ENCODE peak calls at places on chromosomes 3 and 15, in four cellular contexts. V is cardiac muscle cell, R is WTC11, W is fibroblast of lung. Q is an unnamed sample.

GRCh38 chr3:11532865-11533490 is 110.7 kb downstream of the VGLL4 start:
- DNase-seq in R (no peak), V (no peak), W (peak), Q (no peak)

GRCh38 chr3:143973352-143974021 is 1.9 kb downstream of the DIPK2A start:
- DNase-seq in W (peak), R (no peak), V (peak), Q (peak)

GRCh38 chr15:69074843-69075224 is 60.3 kb downstream of the NOX5 start:
- DNase-seq in W (peak), R (no peak), V (peak), Q (no peak)

GRCh38 chr3:147651107-147651506 is 241.9 kb downstream of the ZIC1 start:
- DNase-seq in R (no peak), W (peak), V (peak), Q (no peak)

GRCh38 chr3:71312461-71312860 is 271.1 kb downstream of the FOXP1 start:
- DNase-seq in R (no peak), V (no peak), W (no peak), Q (no peak)

GRCh38 chr3:156535162-156535627 is 19.7 kb downstream of the SSR3 start:
- DNase-seq in W (peak), R (no peak), V (peak), Q (peak)

GRCh38 chr3:191952609-191953008 is 491.6 kb downstream of the PYDC2 start:
- DNase-seq in R (no peak), W (no peak), V (no peak), Q (no peak)

GRCh38 chr15:76336254-76337046 is at the start of gene ISL2:
- DNase-seq in R (peak), V (peak), W (peak), Q (no peak)

GRCh38 chr3:38989932-38990510 is 61.7 kb downstream of the SCN11A start:
- DNase-seq in W (no peak), V (no peak), R (no peak), Q (no peak)

GRCh38 chr3:107846282-107846852 is 244.5 kb downstream of the CD47 start:
- DNase-seq in R (peak), V (peak), W (peak), Q (peak)

GRCh38 chr15:37004981-37005735 is 95.2 kb downstream of the MEIS2 start:
- DNase-seq in R (no peak), V (no peak), W (no peak), Q (no peak)

GRCh38 chr3:13073042-13073906 is at the start of gene IQSEC1:
- DNase-seq in R (peak), V (peak), W (peak), Q (peak)

GRCh38 chr15:58520936-58521292 is 89.1 kb downstream of the LIPC start:
- DNase-seq in V (no peak), R (no peak), W (no peak), Q (no peak)

GRCh38 chr15:31498329-31498728 is 171.7 kb downstream of the KLF13 start:
- DNase-seq in W (no peak), V (no peak), R (no peak), Q (no peak)

GRCh38 chr3:139427283-139428060 is 38.0 kb upstream of the COPB2 start:
- DNase-seq in W (peak), R (no peak), V (peak), Q (no peak)

GRCh38 chr3:49205154-49205788 is 33.9 kb downstream of the KLHDC8B start:
- DNase-seq in W (no peak), V (no peak), R (no peak), Q (no peak)
- TF ChIP-seq CTCF in W (no peak), V (no peak), R (no peak), Q (no peak)

GRCh38 chr3:57464801-57465200 is 79.3 kb downstream of the DNAH12 start:
- DNase-seq in V (peak), W (peak), R (no peak), Q (no peak)
- TF ChIP-seq CTCF in V (peak), W (peak), R (no peak), Q (no peak)

GRCh38 chr3:114496874-114497273 is 203.0 kb downstream of the TIGIT start:
- DNase-seq in R (no peak), V (no peak), W (peak), Q (no peak)
- TF ChIP-seq CTCF in R (no peak), V (peak), W (peak), Q (no peak)

GRCh38 chr3:101633186-101633585 is 43.7 kb downstream of the ZBTB11 start:
- DNase-seq in W (no peak), V (no peak), R (no peak), Q (no peak)
- TF ChIP-seq CTCF in W (no peak), V (no peak), R (no peak), Q (no peak)

GRCh38 chr3:150265305-150265704 is 142.8 kb upstream of the TSC22D2 start:
- DNase-seq in R (no peak), W (no peak), V (no peak), Q (no peak)
- TF ChIP-seq CTCF in R (no peak), W (no peak), V (no peak), Q (no peak)

GRCh38 chr15:49674370-49674769 is 53.5 kb downstream of the DTWD1 start:
- DNase-seq in V (no peak), W (peak), R (no peak), Q (no peak)

GRCh38 chr15:49675051-49675450 is 54.2 kb downstream of the DTWD1 start:
- DNase-seq in V (no peak), W (peak), R (no peak), Q (no peak)

GRCh38 chr15:49673861-49674260 is 53.0 kb downstream of the DTWD1 start:
- DNase-seq in R (no peak), W (no peak), V (no peak), Q (no peak)

DNA sequence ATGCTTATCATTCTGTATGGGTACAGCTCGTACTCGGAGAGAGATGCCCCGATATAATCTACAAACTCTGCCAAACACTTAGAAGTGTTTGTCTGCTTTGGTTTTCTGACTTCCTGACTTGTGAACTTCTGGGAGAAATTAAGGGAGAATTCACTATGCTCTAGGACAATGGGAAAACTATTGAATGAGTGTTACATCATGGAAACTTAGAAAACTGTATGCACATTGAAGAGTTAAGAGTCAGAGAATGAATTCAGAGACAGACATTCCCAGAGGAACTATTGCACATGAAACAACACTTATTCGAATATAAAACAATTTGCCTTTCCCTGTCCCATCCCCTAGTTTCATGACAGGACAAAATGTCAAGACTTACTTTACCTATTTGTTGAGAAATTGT is 57.8 kb downstream of the DTWD1 start:
- DNase-seq in V (no peak), R (no peak), W (no peak), Q (no peak)
- TF ChIP-seq CTCF in V (no peak), R (no peak), W (no peak), Q (no peak)

GRCh38 chr15:45279024-45279697 is 27.1 kb downstream of the SLC28A2 start:
- DNase-seq in W (peak), R (peak), V (peak), Q (peak)

GRCh38 chr15:45274636-45275035 is 22.6 kb downstream of the SLC28A2 start:
- DNase-seq in R (no peak), V (no peak), W (no peak), Q (no peak)

DNA sequence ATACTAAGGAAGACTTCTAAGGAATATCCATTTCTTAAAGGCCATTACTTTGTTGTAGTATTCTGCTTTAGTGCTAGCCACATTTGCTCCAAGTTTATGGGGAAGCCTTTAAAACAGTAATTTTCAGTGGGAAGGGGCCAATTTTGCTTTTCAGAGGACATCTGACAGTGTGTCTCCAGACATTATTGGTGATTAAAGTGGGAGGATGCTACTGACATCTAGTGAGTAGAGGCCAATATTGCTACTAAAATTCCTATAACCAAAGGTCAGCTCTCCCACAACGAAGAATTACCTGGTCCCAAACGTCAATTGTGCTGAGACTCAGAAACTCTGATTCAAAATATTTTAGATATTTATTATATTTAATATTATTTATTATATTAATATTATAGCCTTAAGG is 24.8 kb downstream of the SLC28A2 start:
- DNase-seq in W (peak), V (peak), R (no peak), Q (no peak)
- TF ChIP-seq CTCF in W (peak), V (peak), R (no peak), Q (no peak)

DNA sequence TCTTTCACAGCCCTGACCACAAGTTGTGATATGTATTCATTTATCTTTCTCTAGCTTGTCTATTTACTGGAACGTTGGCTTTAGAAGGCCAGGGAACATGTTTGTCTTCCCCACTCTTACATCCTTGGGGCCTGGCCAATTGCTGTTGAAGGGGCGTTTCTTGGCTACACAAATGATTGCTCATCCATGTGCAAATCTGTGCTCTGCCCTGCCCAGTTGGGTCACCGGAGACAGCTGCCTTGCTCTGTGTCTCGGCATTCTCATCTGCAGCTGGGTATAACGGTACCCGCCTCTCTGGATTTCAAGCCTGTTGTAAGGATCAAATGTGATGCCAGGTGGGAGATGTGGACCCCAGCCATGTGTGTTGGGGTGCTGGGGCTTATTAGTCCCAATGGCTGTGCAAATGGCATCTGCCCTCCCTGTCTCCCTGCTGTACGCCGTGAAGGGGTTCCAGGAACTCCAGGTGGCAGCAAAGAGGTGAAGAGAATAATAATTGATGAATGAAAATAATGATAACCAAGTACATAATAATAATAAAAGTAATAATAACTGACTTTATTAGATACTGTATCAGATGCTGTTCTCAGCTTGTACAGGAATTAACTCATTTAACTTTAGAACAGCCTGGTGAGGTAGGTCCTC is 24.1 kb upstream of the TLE3 start:
- DNase-seq in R (no peak), W (peak), V (no peak), Q (peak)
- TF ChIP-seq CTCF in R (no peak), W (peak), V (no peak), Q (no peak)

GRCh38 chr3:23682646-23683045 is 123.1 kb upstream of the UBE2E1 start:
- DNase-seq in R (no peak), W (no peak), V (no peak), Q (no peak)
- TF ChIP-seq CTCF in R (no peak), W (no peak), V (no peak), Q (no peak)